ENCODE peak calls at places on chromosomes 13 and 19, in four cellular contexts. I, J, S and K are unnamed samples.

GRCh38 chr19:45164577-45165335 is 4.0 kb upstream of the NKPD1 start:
- DNase-seq in J (no peak), I (peak; percentile 82), S (peak; percentile 45), K (no peak)

GRCh38 chr19:45569619-45570421 is 14.8 kb downstream of the OPA3 start:
- DNase-seq in J (no peak), I (peak; percentile 88), S (no peak), K (no peak)

GRCh38 chr13:99384468-99384867 is 77.3 kb upstream of the GPR183 start:
- DNase-seq in S (no peak), J (no peak), I (no peak), K (no peak)

GRCh38 chr13:26721251-26721939 is 39.2 kb downstream of the GPR12 start:
- DNase-seq in J (no peak), S (no peak), I (no peak), K (no peak)

GRCh38 chr19:58552655-58553054 is 2.2 kb downstream of the CHMP2A start:
- DNase-seq in S (no peak), J (no peak), I (no peak), K (no peak)

GRCh38 chr19:48724796-48725753 is 5.5 kb upstream of the MAMSTR start:
- DNase-seq in J (no peak), I (peak; percentile 92), S (peak; percentile 88), K (no peak)

GRCh38 chr13:45325806-45326205 is 15.2 kb downstream of the TPT1 start:
- DNase-seq in S (peak; percentile 87), J (peak; percentile 71), I (no peak), K (no peak)

GRCh38 chr13:95644611-95645052 is at the start of gene DZIP1:
- DNase-seq in S (peak; percentile 81), J (peak; percentile 41), I (peak; percentile 97), K (peak; percentile 30)

GRCh38 chr19:42198676-42199439 is 18.6 kb downstream of the DEDD2 start:
- DNase-seq in I (peak; percentile 32), J (no peak), S (no peak), K (no peak)

GRCh38 chr19:16180611-16181010 is 4.6 kb upstream of the FAM32A start:
- DNase-seq in I (peak; percentile 54), J (peak; percentile 54), S (peak; percentile 58), K (peak; percentile 80)

GRCh38 chr13:59088716-59089115 is 1075.0 kb downstream of the DIAPH3 start:
- DNase-seq in S (peak; percentile 81), J (no peak), I (no peak), K (no peak)

GRCh38 chr19:29579308-29579910 is 26.7 kb upstream of the POP4 start:
- DNase-seq in I (no peak), J (no peak), S (no peak), K (no peak)

GRCh38 chr19:18233224-18233825 is 7.1 kb upstream of the PDE4C start:
- DNase-seq in J (no peak), S (no peak), I (peak; percentile 93), K (no peak)

GRCh38 chr19:42115219-42115618 is 17.0 kb downstream of the POU2F2 start:
- DNase-seq in J (no peak), I (no peak), S (peak; percentile 31), K (no peak)

GRCh38 chr19:6030214-6030507 is 52.2 kb upstream of the RANBP3 start:
- DNase-seq in J (peak; percentile 45), I (no peak), S (peak; percentile 77), K (no peak)

GRCh38 chr19:53823380-53824120 is 564 bp downstream of the NLRP12 start:
- DNase-seq in J (no peak), I (no peak), S (no peak), K (no peak)
- H3K4me3 ChIP-seq in J (no peak overlapping the region), I (no peak overlapping the region), S (no peak overlapping the region), K (no peak overlapping the region)

GRCh38 chr19:8573316-8573715 is 3.9 kb downstream of the MYO1F start:
- DNase-seq in I (no peak), S (no peak), J (no peak), K (no peak)

GRCh38 chr19:8566855-8567254 is 10.4 kb downstream of the MYO1F start:
- DNase-seq in J (no peak), I (no peak), S (no peak), K (no peak)

GRCh38 chr19:8571006-8571411 is 6.2 kb downstream of the MYO1F start:
- DNase-seq in J (no peak), I (no peak), S (peak; percentile 56), K (no peak)

GRCh38 chr19:8567522-8568172 is 9.6 kb downstream of the MYO1F start:
- DNase-seq in J (no peak), I (no peak), S (no peak), K (no peak)

DNA sequence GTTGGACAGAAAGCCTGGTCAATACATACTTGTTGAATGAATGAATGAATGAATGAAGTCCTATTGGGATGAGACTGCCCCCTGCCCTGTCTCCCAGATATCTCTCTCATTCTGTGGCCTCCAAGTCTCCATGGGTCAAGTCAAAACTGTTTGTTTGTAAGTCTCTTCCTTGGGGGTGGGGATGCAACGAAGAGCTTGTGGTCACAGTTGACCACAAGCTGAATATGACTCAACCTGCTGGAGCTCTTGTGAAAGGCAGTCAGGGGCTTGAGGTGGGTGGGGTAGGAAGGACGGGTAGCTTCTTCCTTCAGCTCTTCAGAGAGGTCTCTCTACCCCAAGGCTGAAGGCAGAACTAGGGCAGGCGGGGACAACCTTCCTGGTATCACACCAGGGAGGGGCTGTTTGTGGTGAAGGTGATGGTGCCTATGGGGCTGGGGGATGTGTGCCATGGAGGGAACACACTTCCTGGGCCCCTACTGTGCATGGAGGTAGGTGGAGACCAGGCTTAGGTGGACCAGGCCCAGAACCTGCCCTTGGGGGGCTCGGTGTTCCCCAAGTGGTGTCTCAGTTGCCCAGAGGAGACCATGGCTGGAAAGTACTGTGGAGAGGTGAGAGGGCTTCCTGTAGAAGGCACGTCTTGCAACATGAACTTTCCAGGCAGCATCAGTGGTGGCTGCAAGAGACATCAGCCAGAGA is 8.0 kb downstream of the MYO1F start:
- DNase-seq in I (no peak), J (peak; percentile 90), S (peak; percentile 88), K (no peak)
- TF ChIP-seq CTCF in I (no peak), J (no peak), S (peak; percentile 6), K (no peak)

DNA sequence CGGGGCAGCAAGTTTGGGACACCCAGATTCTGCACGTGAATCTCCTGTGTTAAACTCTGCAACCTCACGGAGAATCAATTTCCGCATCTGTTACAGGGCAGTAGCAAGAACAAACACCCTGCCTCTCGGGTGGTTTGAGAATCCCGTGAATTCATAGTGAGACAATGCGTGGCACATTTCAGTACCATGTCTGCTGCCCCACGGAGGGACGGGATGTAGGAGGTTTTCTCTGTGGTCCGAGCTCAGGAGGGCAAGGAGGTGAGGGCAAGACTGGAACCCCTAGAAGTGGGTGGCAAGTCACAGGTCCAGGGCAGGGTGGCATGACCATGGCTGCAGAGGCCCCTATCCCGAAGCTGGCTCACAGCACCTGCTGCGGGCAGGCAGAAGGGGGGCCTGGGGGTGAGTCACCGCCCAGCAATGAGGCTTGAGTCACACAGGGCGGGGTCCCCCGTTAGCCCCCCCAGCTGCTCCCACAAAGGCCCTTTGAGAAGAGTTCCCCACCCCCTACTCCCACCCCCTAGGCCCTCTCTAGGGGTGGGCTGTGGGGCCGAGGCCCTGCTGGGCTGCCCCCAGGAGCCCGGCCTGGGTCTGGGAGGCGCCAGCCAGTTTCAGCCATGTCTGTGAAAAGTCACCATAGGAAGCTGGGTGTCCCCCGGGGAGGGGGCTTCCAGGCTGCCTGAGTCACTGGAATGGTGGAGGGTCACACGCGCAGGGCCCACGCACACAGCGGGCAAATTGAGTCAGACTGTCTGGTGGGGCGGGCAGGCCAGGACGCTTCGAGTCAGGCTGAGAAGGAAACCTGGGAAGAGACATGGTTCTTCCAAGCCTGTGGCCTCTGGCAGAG is 25.8 kb upstream of the NANOS3 start:
- DNase-seq in I (no peak), J (no peak), S (peak; percentile 92), K (peak; percentile 93)
- H3K4me3 ChIP-seq in I (peak overlapping the region; percentile 46), J (peak overlapping the region; percentile 32), S (peak overlapping the region; percentile 33), K (no peak overlapping the region)

DNA sequence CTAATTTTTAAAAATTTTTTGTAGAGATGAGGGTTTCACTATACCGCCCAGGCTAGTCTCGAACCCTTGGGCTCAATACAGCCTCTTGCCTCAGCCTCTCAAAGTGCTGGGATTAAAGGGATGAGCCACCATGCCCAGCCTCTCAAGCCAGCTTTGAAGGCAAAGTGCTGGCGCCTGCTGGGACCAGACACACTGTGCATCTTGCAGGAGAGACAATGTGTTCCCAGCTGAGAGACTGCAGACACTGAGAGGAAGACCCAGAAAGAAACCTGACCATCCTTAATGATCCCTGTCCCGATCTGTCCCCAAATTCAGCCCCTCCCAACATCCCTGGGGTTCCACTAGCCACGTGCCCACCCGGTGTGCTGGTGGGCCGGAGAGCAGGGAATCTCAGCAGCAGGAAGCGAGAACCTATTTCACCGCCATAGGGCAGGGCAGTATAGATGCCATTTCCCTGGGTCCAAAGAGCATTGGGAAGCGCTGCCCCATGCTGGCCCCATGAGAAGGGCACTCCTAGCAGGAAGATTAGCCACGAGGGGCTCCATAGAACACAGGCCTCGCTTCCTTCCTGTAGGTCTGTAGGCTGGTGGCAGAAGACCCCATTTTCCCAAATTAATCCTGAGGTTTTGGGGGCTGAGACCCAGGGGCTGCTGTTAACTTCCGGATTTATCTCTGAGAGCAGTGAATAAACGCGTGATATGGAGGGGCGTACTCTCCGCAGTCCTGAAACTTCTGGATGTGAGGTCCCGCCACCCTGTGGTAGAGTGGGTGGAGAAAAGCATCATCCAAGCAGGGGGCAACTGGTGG is 968 bp downstream of the RAVER1 start:
- DNase-seq in I (no peak), S (no peak), J (no peak), K (no peak)
- TF ChIP-seq CTCF in I (no peak), S (peak; percentile 31), J (peak; percentile 24), K (peak; percentile 7)

GRCh38 chr13:24681930-24682329 is 1.7 kb downstream of the ATP12A start:
- DNase-seq in S (no peak), I (no peak), J (no peak), K (no peak)

GRCh38 chr13:24680258-24680920 is at the start of gene ATP12A:
- DNase-seq in I (peak; percentile 92), S (no peak), J (no peak), K (no peak)

GRCh38 chr13:24680921-24681585 is 845 bp downstream of the ATP12A start:
- DNase-seq in J (no peak), S (no peak), I (peak; percentile 13), K (no peak)

GRCh38 chr13:24678151-24678550 is 2.1 kb upstream of the ATP12A start:
- DNase-seq in I (no peak), S (no peak), J (no peak), K (no peak)

DNA sequence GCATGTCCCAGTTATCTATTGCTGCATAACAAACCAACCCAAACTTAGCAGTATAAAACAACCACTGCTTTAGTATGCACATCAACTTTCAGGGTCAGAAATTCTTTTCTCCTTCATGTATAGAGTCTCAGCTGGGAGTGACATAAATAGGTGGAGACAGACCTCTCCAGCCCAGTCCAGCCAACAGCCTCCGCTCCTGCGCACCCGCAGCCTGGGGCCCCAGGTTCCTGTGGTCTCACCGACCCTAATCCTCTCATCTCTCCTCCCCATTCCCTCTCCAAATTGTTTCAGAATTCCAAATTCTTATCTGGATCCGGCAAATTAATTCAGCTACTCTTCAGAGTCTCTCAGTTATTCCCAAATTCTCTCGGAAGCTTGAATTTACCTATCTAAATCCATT is 522 bp upstream of the ATP12A start:
- DNase-seq in I (no peak), S (no peak), J (no peak), K (no peak)
- H3K4me3 ChIP-seq in I (peak overlapping the region; percentile 79), S (no peak overlapping the region), J (no peak overlapping the region), K (no peak overlapping the region)